ENCODE peak calls at places on chromosomes 13 and 19, in six cellular contexts. W is CD8-positive, alpha-beta T cell; E is GM12865; G is K562; D is PC-9; I is fibroblast of pulmonary artery. C is an unnamed sample.

GRCh38 chr13:36998624-36999041 is 507 bp downstream of the ALG5 start:
- DNase-seq in I (no peak), D (no peak), G (peak; percentile 15), W (peak; percentile 0), E (peak; percentile 35), C (no peak)

GRCh38 chr13:57632276-57633140 is 964 bp downstream of the PCDH17 start:
- DNase-seq in G (no peak), W (no peak), E (no peak), D (no peak), I (peak; percentile 12), C (peak; percentile 24)

GRCh38 chr19:33728141-33728540 is 68.5 kb upstream of the KCTD15 start:
- DNase-seq in I (no peak), E (no peak), G (no peak), W (no peak), D (no peak), C (no peak)

GRCh38 chr19:13031917-13032623 is 36.8 kb downstream of the NFIX start:
- DNase-seq in W (no peak), D (peak; percentile 68), I (no peak), E (no peak), G (no peak), C (no peak)

GRCh38 chr13:73865027-73865426 is 269.2 kb downstream of the KLF12 start:
- DNase-seq in I (peak; percentile 29), W (no peak), E (no peak), D (no peak), G (no peak), C (no peak)

GRCh38 chr13:60311527-60311926 is 85.5 kb upstream of the TDRD3 start:
- DNase-seq in D (no peak), G (no peak), E (no peak), W (no peak), I (no peak), C (no peak)

GRCh38 chr13:97710797-97711196 is 242.7 kb upstream of the IPO5 start:
- DNase-seq in I (no peak), D (no peak), E (no peak), G (no peak), W (no peak), C (no peak)

GRCh38 chr19:33175886-33176669 is 18.1 kb upstream of the LRP3 start:
- DNase-seq in G (no peak), E (no peak), D (peak; percentile 39), I (peak; percentile 43), W (peak; percentile 9), C (no peak)

GRCh38 chr19:8654591-8655339 is 24.3 kb downstream of the NFILZ start:
- DNase-seq in I (peak; percentile 49), E (peak; percentile 59), G (peak; percentile 81), W (peak; percentile 67), D (no peak), C (peak; percentile 87)

GRCh38 chr19:41886761-41887710 is 4.1 kb downstream of the ARHGEF1 start:
- DNase-seq in W (peak; percentile 68), I (no peak), G (no peak), D (no peak), E (peak; percentile 85), C (peak; percentile 72)

GRCh38 chr19:10009269-10009665 is 1.0 kb downstream of the COL5A3 start:
- DNase-seq in W (peak; percentile 33), G (peak; percentile 95), E (no peak), I (peak; percentile 86), D (no peak), C (peak; percentile 72)

GRCh38 chr13:74575729-74576125 is 441.5 kb upstream of the KLF12 start:
- DNase-seq in W (peak; percentile 33), G (peak; percentile 27), I (peak; percentile 60), D (no peak), E (peak; percentile 9), C (peak; percentile 24)

GRCh38 chr19:46784262-46785053 is 3.9 kb downstream of the SLC1A5 start:
- DNase-seq in W (no peak), I (peak; percentile 90), D (peak; percentile 97), E (peak; percentile 90), G (peak; percentile 67), C (peak; percentile 84)

GRCh38 chr13:37058801-37059135 is 720 bp downstream of the SUPT20H start:
- DNase-seq in W (peak; percentile 15), G (no peak), I (no peak), D (no peak), E (no peak), C (peak; percentile 21)

GRCh38 chr19:46351241-46352041 is 4.6 kb downstream of the PPP5C start:
- DNase-seq in W (no peak), E (peak; percentile 72), D (no peak), G (no peak), I (peak; percentile 82), C (peak; percentile 41)

GRCh38 chr13:40932252-40932651 is 86.9 kb downstream of the ELF1 start:
- DNase-seq in E (no peak), I (no peak), W (no peak), G (no peak), D (no peak), C (no peak)

GRCh38 chr13:94968040-94968756 is 255.9 kb upstream of the SOX21 start:
- DNase-seq in G (no peak), D (no peak), I (no peak), E (no peak), W (no peak), C (peak; percentile 34)
- TF ChIP-seq CTCF in G (no peak), D (no peak), I (no peak), E (no peak), W (no peak), C (no peak)

DNA sequence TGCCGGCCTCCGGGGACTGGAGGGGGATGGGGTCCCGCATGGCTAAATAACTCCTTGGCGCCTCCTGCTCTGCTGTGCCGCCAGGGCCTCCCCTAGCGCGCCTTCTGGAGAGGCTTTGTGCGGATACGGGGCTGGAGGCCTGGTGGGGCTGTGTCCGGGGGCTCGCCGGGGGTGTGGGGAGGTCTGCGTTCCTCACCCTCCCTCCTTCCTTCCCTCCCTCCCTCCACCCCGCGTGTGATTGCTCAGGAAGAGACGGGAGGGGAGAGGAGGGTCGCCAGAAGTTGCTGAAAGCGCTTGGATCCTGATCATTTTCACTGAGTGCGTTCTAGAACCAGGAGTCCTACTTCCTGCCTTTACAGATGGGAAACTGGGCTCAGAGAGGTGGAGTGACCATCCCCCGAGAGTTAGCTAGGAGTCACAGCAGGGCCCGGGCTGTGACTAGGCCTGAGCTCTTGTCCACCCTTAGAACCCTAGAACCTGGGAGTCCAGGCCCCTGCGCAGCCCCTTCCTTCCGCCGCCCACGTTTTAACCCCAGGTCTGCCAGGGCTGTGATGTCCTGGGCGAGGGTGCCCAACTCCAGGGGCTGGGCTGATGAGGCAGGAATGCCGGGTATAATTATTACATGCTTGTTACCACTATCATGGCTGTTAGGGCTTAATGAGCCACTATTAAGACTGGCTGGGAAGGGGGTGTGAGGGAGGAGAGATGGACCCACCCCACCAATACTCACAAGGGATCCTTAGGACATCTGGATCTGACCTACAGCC is 782 bp upstream of the JUND start:
- DNase-seq in G (no peak), D (peak; percentile 60), W (no peak), E (peak; percentile 68), I (no peak), C (no peak)
- TF ChIP-seq CTCF in G (no peak), D (no peak), W (no peak), E (no peak), I (no peak), C (no peak)

GRCh38 chr13:24313449-24313848 is 4.1 kb downstream of the C1QTNF9 start:
- DNase-seq in D (no peak), W (no peak), I (peak; percentile 27), G (no peak), E (no peak), C (no peak)
- TF ChIP-seq CTCF in D (peak; percentile 63), W (no peak), I (peak; percentile 39), G (no peak), E (no peak), C (no peak)

GRCh38 chr19:53076984-53077383 is 26.2 kb downstream of the ZNF160 start:
- DNase-seq in W (no peak), E (no peak), I (peak; percentile 61), D (no peak), G (peak; percentile 20), C (no peak)
- TF ChIP-seq CTCF in W (no peak), E (no peak), I (peak; percentile 64), D (peak; percentile 35), G (peak; percentile 43), C (no peak)

GRCh38 chr13:48400820-48401219 is 12.1 kb downstream of the LPAR6 start:
- DNase-seq in E (peak; percentile 18), I (peak; percentile 74), G (no peak), D (peak; percentile 40), W (no peak), C (no peak)
- TF ChIP-seq CTCF in E (no peak), I (no peak), G (no peak), D (no peak), W (no peak), C (peak; percentile 25)

DNA sequence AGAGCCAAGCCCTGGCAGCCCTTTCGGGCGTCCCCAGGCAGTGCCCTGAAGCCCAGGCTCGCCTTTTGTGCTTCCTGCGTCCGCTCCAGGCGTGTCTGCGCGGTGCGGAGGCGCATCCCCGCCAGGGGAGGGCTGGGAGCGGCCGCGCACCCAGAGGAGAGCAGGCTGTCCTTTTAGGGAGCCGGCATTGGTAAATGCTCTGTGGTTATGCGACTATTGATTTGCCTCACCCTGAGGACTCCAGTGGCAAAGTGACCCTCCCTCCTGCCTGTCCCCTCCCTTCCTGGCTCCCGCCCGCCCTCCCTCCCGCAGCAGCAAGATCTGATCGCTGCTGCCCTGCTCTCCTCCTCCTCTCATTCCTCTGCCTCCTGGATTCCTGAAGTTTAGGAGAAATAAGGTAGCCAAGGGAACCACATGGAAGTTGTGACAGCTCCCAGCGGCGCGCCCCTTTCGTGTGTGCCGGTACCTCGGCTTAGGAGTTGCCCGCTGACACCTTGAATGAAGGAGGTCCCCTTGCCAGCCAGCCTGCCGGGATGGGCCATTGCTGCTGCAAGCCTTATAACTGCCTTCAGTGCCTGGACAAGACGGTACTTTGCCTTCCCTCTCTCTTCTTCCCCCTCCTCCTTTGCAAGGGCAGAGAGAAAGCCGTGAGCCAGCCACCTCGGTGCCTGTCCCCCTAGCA is 167.0 kb downstream of the SLC7A1 start:
- DNase-seq in W (no peak), E (no peak), I (no peak), D (no peak), G (no peak), C (no peak)
- TF ChIP-seq CTCF in W (no peak), E (no peak), I (no peak), D (no peak), G (no peak), C (no peak)

GRCh38 chr19:5137571-5138124 is 168.7 kb downstream of the KDM4B start:
- DNase-seq in G (peak; percentile 34), E (no peak), D (no peak), I (no peak), W (no peak), C (no peak)
- TF ChIP-seq CTCF in G (peak; percentile 43), E (no peak), D (no peak), I (no peak), W (no peak), C (no peak)

DNA sequence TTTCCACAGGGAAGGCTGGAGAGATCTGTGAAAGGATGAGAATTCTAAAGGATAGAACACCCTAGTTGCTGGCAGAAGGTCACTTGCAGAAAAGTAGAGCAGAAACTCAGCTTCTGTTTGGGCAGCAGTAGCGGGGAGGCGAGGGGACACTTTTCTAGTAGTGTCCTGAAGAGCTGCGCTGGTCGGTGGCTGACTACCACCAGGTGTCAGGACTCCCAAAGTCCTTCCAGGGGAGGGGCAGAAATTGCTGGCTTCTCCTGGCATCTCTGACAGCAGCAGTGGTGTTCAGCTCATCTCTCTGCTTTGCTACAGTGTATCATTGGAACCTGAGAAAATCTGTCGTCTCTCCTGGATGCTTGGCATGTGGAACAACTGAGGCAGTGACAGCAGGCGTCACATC is 120.9 kb downstream of the ZDHHC20 start:
- DNase-seq in W (no peak), I (no peak), E (no peak), D (no peak), G (no peak), C (no peak)
- TF ChIP-seq CTCF in W (no peak), I (no peak), E (no peak), D (no peak), G (no peak), C (no peak)